ENCODE peak calls at places on chromosomes 3 and 15, in ten cellular contexts. O is fibroblast of mammary gland; C is WTC11; Y is endodermal cell; B is GM10248; E is PC-3; H is body of pancreas; K is CD8-positive, alpha-beta T cell; R is cardiac fibroblast; I is heart left ventricle. U is an unnamed sample.

GRCh38 chr3:51718547-51719412 is 11.9 kb downstream of the GRM2 start:
- DNase-seq in B (peak), R (peak), K (no peak), H (peak), O (peak), C (peak), Y (peak), I (peak), E (peak), U (peak)

GRCh38 chr15:49895337-49896223 is 223.5 kb downstream of the ATP8B4 start:
- DNase-seq in R (peak), K (no peak), E (no peak), Y (no peak), O (peak), H (no peak), C (no peak), B (no peak), I (no peak), U (no peak)

GRCh38 chr3:155078959-155079794 is 942 bp upstream of the MME start:
- DNase-seq in K (no peak), R (peak), Y (peak), I (no peak), E (no peak), B (peak), C (peak), H (no peak), O (peak), U (no peak)

GRCh38 chr15:52397118-52397517 is 101.5 kb upstream of the MYO5C start:
- DNase-seq in Y (no peak), E (no peak), K (no peak), I (peak), H (no peak), O (no peak), R (no peak), C (no peak), B (no peak), U (no peak)

GRCh38 chr3:119323401-119324107 is 29.4 kb downstream of the ARHGAP31 start:
- DNase-seq in R (no peak), K (no peak), O (no peak), Y (peak), I (no peak), C (peak), B (no peak), H (peak), E (peak), U (no peak)

GRCh38 chr3:153356908-153357307 is 194.9 kb downstream of the RAP2B start:
- DNase-seq in H (no peak), K (no peak), B (no peak), C (no peak), E (no peak), I (no peak), Y (no peak), O (no peak), R (peak), U (no peak)

GRCh38 chr15:41536866-41537265 is 7.2 kb downstream of the RPAP1 start:
- DNase-seq in K (no peak), B (no peak), H (no peak), I (no peak), R (no peak), Y (no peak), C (no peak), O (no peak), E (no peak), U (no peak)

GRCh38 chr15:28921925-28922711 is 36.3 kb downstream of the APBA2 start:
- DNase-seq in B (no peak), K (no peak), I (no peak), O (no peak), Y (peak), H (no peak), E (no peak), R (no peak), C (peak), U (no peak)

GRCh38 chr3:59263152-59263551 is 213.3 kb upstream of the CFAP20DC start:
- DNase-seq in K (no peak), B (no peak), R (no peak), E (no peak), I (no peak), C (no peak), O (no peak), H (no peak), Y (no peak), U (no peak)

GRCh38 chr15:89533861-89534544 is 37.6 kb upstream of the RHCG start:
- DNase-seq in H (no peak), B (no peak), I (no peak), O (peak), E (no peak), R (peak), C (no peak), Y (no peak), K (no peak), U (no peak)

GRCh38 chr3:111851511-111851954 is 7.5 kb upstream of the PHLDB2 start:
- DNase-seq in H (no peak), B (no peak), Y (peak), E (peak), C (no peak), O (peak), I (no peak), R (peak), K (no peak), U (no peak)

GRCh38 chr3:122810706-122811105 is 15.8 kb downstream of the SLC49A4 start:
- DNase-seq in H (no peak), Y (no peak), E (peak), B (no peak), K (no peak), I (no peak), R (no peak), C (no peak), O (no peak), U (no peak)

GRCh38 chr3:37272743-37273142 is 98.4 kb upstream of the LRRFIP2 start:
- DNase-seq in I (no peak), O (peak), R (peak), B (no peak), K (no peak), E (no peak), C (no peak), Y (no peak), H (no peak), U (no peak)

GRCh38 chr3:125001557-125002413 is 54.0 kb downstream of the HEG1 start:
- DNase-seq in I (no peak), K (no peak), O (no peak), R (no peak), E (no peak), Y (no peak), B (no peak), C (no peak), H (no peak), U (no peak)

GRCh38 chr3:177281292-177281942 is 84.1 kb upstream of the TBL1XR1 start:
- DNase-seq in O (no peak), B (no peak), E (no peak), I (no peak), Y (peak), K (no peak), C (no peak), H (no peak), R (no peak), U (no peak)

GRCh38 chr3:61053781-61054496 is 197.3 kb downstream of the FHIT start:
- DNase-seq in E (no peak), B (no peak), R (no peak), K (no peak), H (peak), O (no peak), Y (no peak), C (no peak), I (no peak), U (no peak)

GRCh38 chr3:133413166-133414020 is 13.5 kb downstream of the BFSP2 start:
- DNase-seq in Y (no peak), H (peak), I (no peak), O (peak), C (no peak), K (no peak), R (peak), E (no peak), B (no peak), U (no peak)

GRCh38 chr15:97955040-97955439 is 5.5 kb upstream of the ARRDC4 start:
- DNase-seq in E (no peak), Y (no peak), I (no peak), K (no peak), H (no peak), O (no peak), R (no peak), C (no peak), B (no peak), U (no peak)

GRCh38 chr15:72474912-72475601 is 927 bp downstream of the ARIH1 start:
- DNase-seq in C (peak), Y (peak), E (peak), O (peak), R (peak), I (peak), H (peak), K (peak), B (peak), U (peak)
- TF ChIP-seq CTCF in C (no peak), Y (no peak), E (no peak), O (no peak), R (no peak), I (no peak), H (no peak), K (no peak), B (no peak), U (no peak)

GRCh38 chr15:66293419-66294156 is at the start of gene DIS3L:
- DNase-seq in K (peak), E (peak), R (peak), C (peak), I (peak), H (peak), O (peak), B (peak), Y (peak), U (peak)
- TF ChIP-seq CTCF in K (no peak), E (no peak), R (no peak), C (no peak), I (no peak), H (no peak), O (no peak), B (no peak), Y (no peak), U (no peak)

GRCh38 chr3:105367063-105367405 is 325 bp downstream of the ALCAM start:
- DNase-seq in I (peak), H (peak), E (peak), O (no peak), B (peak), Y (no peak), K (no peak), C (peak), R (no peak), U (no peak)

GRCh38 chr3:105365171-105365535 is 1.6 kb upstream of the ALCAM start:
- DNase-seq in I (no peak), E (peak), C (no peak), K (no peak), Y (no peak), R (no peak), B (no peak), O (no peak), H (peak), U (no peak)

GRCh38 chr3:105367406-105368213 is 901 bp downstream of the ALCAM start:
- DNase-seq in Y (peak), C (peak), B (peak), I (peak), K (peak), R (peak), H (peak), O (peak), E (peak), U (peak)

GRCh38 chr3:105365536-105366301 is 990 bp upstream of the ALCAM start:
- DNase-seq in I (no peak), R (peak), O (peak), B (no peak), K (no peak), H (peak), Y (peak), C (peak), E (no peak), U (no peak)

GRCh38 chr3:105366302-105367062 is at the start of gene ALCAM:
- DNase-seq in B (peak), K (peak), O (peak), H (peak), R (peak), I (peak), Y (peak), E (peak), C (peak), U (peak)
- TF ChIP-seq CTCF in B (peak), K (no peak), O (peak), H (peak), R (peak), I (peak), Y (peak), E (peak), C (no peak), U (no peak)

GRCh38 chr3:193297421-193297820 is 56.4 kb downstream of the PLAAT1 start:
- DNase-seq in K (no peak), O (no peak), B (no peak), C (no peak), I (no peak), E (peak), Y (no peak), R (no peak), H (no peak), U (no peak)

GRCh38 chr3:193295985-193296384 is 55.0 kb downstream of the PLAAT1 start:
- DNase-seq in I (no peak), O (no peak), B (no peak), R (no peak), H (no peak), K (no peak), E (no peak), Y (no peak), C (no peak), U (no peak)

DNA sequence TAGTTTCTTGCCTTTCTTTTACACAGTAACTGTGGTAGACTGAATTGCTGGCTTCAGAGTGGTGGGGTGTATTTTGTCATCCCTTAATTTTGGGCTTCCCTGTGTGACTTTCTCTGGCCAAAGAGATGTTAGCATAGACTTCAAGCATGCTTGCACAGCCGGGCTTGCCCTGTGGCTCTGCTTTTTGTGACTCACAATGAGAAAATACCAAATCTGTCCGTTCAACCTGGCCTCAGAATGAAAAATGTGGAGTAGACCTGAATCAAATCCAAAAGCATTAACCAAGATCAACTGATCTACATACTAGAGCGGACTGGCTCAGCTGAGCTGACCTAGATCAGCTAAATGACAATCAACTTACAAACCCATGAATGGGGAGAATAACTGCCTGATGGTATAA is 51.4 kb downstream of the PLAAT1 start:
- DNase-seq in O (no peak), C (no peak), B (no peak), K (no peak), E (no peak), H (no peak), Y (no peak), R (no peak), I (no peak), U (no peak)
- TF ChIP-seq CTCF in O (no peak), C (no peak), B (no peak), K (no peak), E (no peak), H (no peak), Y (no peak), R (no peak), I (no peak), U (no peak)

GRCh38 chr3:168688267-168688666 is 592.5 kb upstream of the GOLIM4 start:
- DNase-seq in B (no peak), C (no peak), Y (no peak), I (no peak), E (no peak), R (no peak), H (no peak), K (no peak), O (no peak), U (no peak)

GRCh38 chr3:168678730-168679129 is 583.0 kb upstream of the GOLIM4 start:
- DNase-seq in O (peak), C (no peak), H (no peak), E (peak), B (no peak), R (no peak), I (no peak), Y (no peak), K (no peak), U (no peak)

GRCh38 chr3:168684519-168684918 is 588.8 kb upstream of the GOLIM4 start:
- DNase-seq in K (no peak), R (no peak), O (no peak), Y (no peak), I (no peak), B (no peak), E (no peak), H (no peak), C (no peak), U (no peak)
- TF ChIP-seq CTCF in K (no peak), R (no peak), O (no peak), Y (no peak), I (no peak), B (no peak), E (no peak), H (no peak), C (no peak), U (no peak)

U was measured in natural killer cell.